ENCODE peak calls at places on chromosomes 13 and 19, in five cellular contexts. X, H, F, I and S are unnamed samples.

GRCh38 chr13:113992276-113993005 is 18.6 kb upstream of the C13orf46 start:
- DNase-seq in X (no peak), H (no peak), F (no peak), I (no peak), S (no peak)

GRCh38 chr19:33794578-33795369 is 1.9 kb upstream of the KCTD15 start:
- DNase-seq in X (peak; percentile 39), H (no peak), F (no peak), I (no peak), S (no peak)

GRCh38 chr13:71875823-71876222 is 8.8 kb upstream of the DACH1 start:
- DNase-seq in X (no peak), H (no peak), F (no peak), I (no peak), S (no peak)

GRCh38 chr19:19205416-19206410 is 2.5 kb upstream of the NR2C2AP start:
- DNase-seq in X (no peak), H (no peak), F (no peak), I (no peak), S (no peak)

GRCh38 chr13:79448413-79448812 is 32.5 kb upstream of the NDFIP2 start:
- DNase-seq in X (no peak), H (no peak), F (no peak), I (no peak), S (no peak)

GRCh38 chr19:31356587-31357314 is 7.5 kb upstream of the TSHZ3 start:
- DNase-seq in X (no peak), H (no peak), F (peak; percentile 24), I (peak; percentile 47), S (no peak)

GRCh38 chr13:94305463-94305862 is 174.0 kb downstream of the DCT start:
- DNase-seq in X (no peak), H (no peak), F (no peak), I (no peak), S (peak; percentile 79)

GRCh38 chr13:47945738-47946137 is 55.3 kb downstream of the SUCLA2 start:
- DNase-seq in X (no peak), H (no peak), F (no peak), I (no peak), S (peak; percentile 62)

GRCh38 chr13:99067160-99067985 is 89.5 kb upstream of the DOCK9 start:
- DNase-seq in X (no peak), H (no peak), F (no peak), I (no peak), S (peak; percentile 96)

GRCh38 chr19:18608805-18609716 is 2.5 kb upstream of the CRLF1 start:
- DNase-seq in X (no peak), H (no peak), F (no peak), I (no peak), S (no peak)

GRCh38 chr13:106078191-106078590 is 457.3 kb downstream of the EFNB2 start:
- DNase-seq in X (no peak), H (no peak), F (no peak), I (no peak), S (no peak)

GRCh38 chr19:1065606-1066109 is 1.3 kb upstream of the ARHGAP45 start:
- DNase-seq in X (no peak), H (no peak), F (peak; percentile 82), I (peak; percentile 83), S (no peak)

GRCh38 chr19:33997690-33998089 is 174.6 kb upstream of the LSM14A start:
- DNase-seq in X (no peak), H (no peak), F (no peak), I (no peak), S (no peak)

GRCh38 chr19:7471696-7472620 is 16.9 kb downstream of the PEX11G start:
- DNase-seq in X (no peak), H (no peak), F (no peak), I (no peak), S (no peak)

GRCh38 chr19:46944918-46945628 is 74.6 kb upstream of the NPAS1 start:
- DNase-seq in X (peak; percentile 21), H (no peak), F (peak; percentile 46), I (peak; percentile 31), S (no peak)

GRCh38 chr13:108263961-108264360 is 5.6 kb upstream of the TNFSF13B start:
- DNase-seq in X (no peak), H (no peak), F (no peak), I (no peak), S (no peak)

GRCh38 chr13:83350569-83350968 is 531.7 kb downstream of the SLITRK1 start:
- DNase-seq in X (no peak), H (no peak), F (no peak), I (no peak), S (no peak)

GRCh38 chr19:55383789-55384575 is at the start of gene TMEM238:
- DNase-seq in X (peak; percentile 59), H (peak; percentile 87), F (peak; percentile 84), I (peak; percentile 68), S (no peak)

GRCh38 chr19:8506402-8506957 is 4.0 kb upstream of the PRAM1 start:
- DNase-seq in X (no peak), H (no peak), F (no peak), I (no peak), S (no peak)

GRCh38 chr19:2837430-2837829 is 3.8 kb upstream of the ZNF555 start:
- DNase-seq in X (no peak), H (no peak), F (no peak), I (no peak), S (no peak)

GRCh38 chr13:98570929-98571372 is 6.0 kb downstream of the STK24 start:
- DNase-seq in X (peak; percentile 13), H (peak; percentile 87), F (peak; percentile 61), I (peak; percentile 73), S (peak; percentile 85)

GRCh38 chr13:112943309-112944125 is 25.5 kb upstream of the MCF2L start:
- DNase-seq in X (peak; percentile 26), H (no peak), F (peak; percentile 40), I (peak; percentile 48), S (peak; percentile 2)

GRCh38 chr19:51018745-51019543 is 565 bp downstream of the KLK10 start:
- DNase-seq in X (peak; percentile 87), H (no peak), F (no peak), I (peak; percentile 26), S (no peak)

GRCh38 chr19:51887522-51888498 is at the start of gene ZNF577:
- DNase-seq in X (peak; percentile 92), H (no peak), F (peak; percentile 92), I (peak; percentile 81), S (peak; percentile 66)

GRCh38 chr13:45349438-45349837 is 8.5 kb upstream of the TPT1 start:
- DNase-seq in X (no peak), H (no peak), F (no peak), I (no peak), S (no peak)

GRCh38 chr13:67554746-67555452 is 324.8 kb upstream of the PCDH9 start:
- DNase-seq in X (no peak), H (no peak), F (no peak), I (no peak), S (no peak)

GRCh38 chr19:1814833-1815604 is 2.9 kb upstream of the ATP8B3 start:
- DNase-seq in X (no peak), H (no peak), F (no peak), I (no peak), S (no peak)

GRCh38 chr13:46183018-46183940 is 1.3 kb upstream of the LCP1 start:
- DNase-seq in X (no peak), H (peak; percentile 43), F (no peak), I (no peak), S (no peak)

GRCh38 chr19:30029721-30030510 is 87.9 kb downstream of the URI1 start:
- DNase-seq in X (no peak), H (no peak), F (no peak), I (no peak), S (peak; percentile 76)

DNA sequence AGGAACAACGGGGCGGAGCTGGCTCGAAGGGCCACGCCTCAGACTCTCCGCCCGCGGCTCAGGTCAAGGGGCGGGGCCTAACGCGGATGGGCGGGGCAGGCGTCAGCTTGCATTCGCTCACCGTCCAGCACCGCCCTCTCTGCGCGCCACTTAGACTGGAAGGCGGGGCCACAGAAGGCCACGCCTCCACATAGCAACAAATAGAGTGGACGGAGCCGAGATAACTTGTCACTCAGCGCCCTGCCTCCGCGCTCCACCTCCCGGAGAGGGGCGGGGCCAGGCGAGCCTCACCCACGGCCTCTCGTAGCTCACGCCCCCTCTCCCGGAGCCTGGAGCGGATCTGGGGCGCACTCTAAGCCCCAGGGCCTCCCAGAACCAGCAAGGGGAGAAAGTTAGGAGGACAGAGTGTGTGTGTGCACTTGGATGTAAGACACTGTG is 255 bp upstream of the BLVRB start:
- DNase-seq in X (peak; percentile 100), H (peak; percentile 99), F (peak; percentile 100), I (peak; percentile 100), S (peak; percentile 97)
- TF ChIP-seq CTCF in X (no peak), H (no peak), F (no peak), I (no peak), S (no peak)

GRCh38 chr13:101626925-101627555 is 174.6 kb downstream of the ITGBL1 start:
- DNase-seq in X (no peak), H (peak; percentile 28), F (no peak), I (no peak), S (no peak)
- H3K27ac ChIP-seq in X (no peak overlapping the region), H (no peak overlapping the region), F (no peak overlapping the region), I (peak overlapping the region; percentile 48), S (no peak overlapping the region)

DNA sequence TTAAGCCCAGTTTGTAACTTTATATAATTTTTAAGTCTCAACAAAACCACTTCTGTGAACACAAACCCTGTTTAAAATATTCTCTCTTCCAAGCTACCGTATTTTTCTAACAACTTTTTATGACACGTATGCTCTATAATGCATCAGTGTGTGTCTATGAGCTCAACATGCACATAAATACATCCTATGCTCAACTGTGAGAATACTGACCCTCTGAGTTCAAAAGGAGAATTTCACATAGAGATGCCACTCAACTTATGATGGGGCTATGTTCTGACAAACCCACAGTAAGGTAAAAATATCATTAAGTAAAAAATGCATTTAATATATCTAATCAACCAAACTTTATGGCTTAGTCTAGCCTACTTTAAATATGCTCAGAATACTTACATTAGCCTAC is 1139.7 kb upstream of the SPRY2 start:
- DNase-seq in X (no peak), H (no peak), F (no peak), I (no peak), S (no peak)
- TF ChIP-seq CTCF in X (no peak), H (no peak), F (peak; percentile 26), I (no peak), S (peak; percentile 30)

GRCh38 chr19:42465827-42466280 is 23.1 kb upstream of the CXCL17 start:
- DNase-seq in X (no peak), H (peak; percentile 90), F (no peak), I (no peak), S (no peak)

GRCh38 chr19:42459926-42460325 is 17.2 kb upstream of the CXCL17 start:
- DNase-seq in X (no peak), H (no peak), F (no peak), I (no peak), S (no peak)

GRCh38 chr19:42467437-42467760 is 24.7 kb upstream of the CXCL17 start:
- DNase-seq in X (no peak), H (no peak), F (peak; percentile 46), I (no peak), S (no peak)

GRCh38 chr19:42466521-42467436 is 24.0 kb upstream of the CXCL17 start:
- DNase-seq in X (no peak), H (peak; percentile 79), F (no peak), I (no peak), S (no peak)

GRCh38 chr19:42461700-42462324 is 19.1 kb upstream of the CXCL17 start:
- DNase-seq in X (no peak), H (no peak), F (no peak), I (no peak), S (no peak)
- H3K27ac ChIP-seq in X (no peak overlapping the region), H (peak overlapping the region; percentile 2), F (no peak overlapping the region), I (no peak overlapping the region), S (no peak overlapping the region)